ENCODE peak calls at places on chromosomes 7 and 10, in seven cellular contexts. One of them, this sample, is unnamed. For H3K4me1 and H3K36me3, the result is how much of the 10 kb centered on the place peaks cover.

GRCh38 chr10:51079331-51079730 is 5.0 kb downstream of the PRKG1 start:
- DNase-seq in astrocyte: no peak
- DNase-seq in tibial nerve: no peak
- DNase-seq in right atrium auricular region: no peak
- DNase-seq in uterus: no peak
- DNase-seq in tibial artery: no peak
- DNase-seq in ascending aorta: no peak
- DNase-seq in this sample: no peak

GRCh38 chr10:7230956-7231355 is 179.9 kb downstream of the SFMBT2 start:
- DNase-seq in astrocyte: peak
- DNase-seq in tibial nerve: no peak
- DNase-seq in right atrium auricular region: no peak
- DNase-seq in uterus: no peak
- DNase-seq in tibial artery: no peak
- DNase-seq in ascending aorta: no peak
- DNase-seq in this sample: no peak

GRCh38 chr7:70647801-70648491 is 484.0 kb upstream of the GALNT17 start:
- DNase-seq in astrocyte: peak
- DNase-seq in tibial nerve: no peak
- DNase-seq in right atrium auricular region: no peak
- DNase-seq in uterus: no peak
- DNase-seq in tibial artery: no peak
- DNase-seq in ascending aorta: peak
- DNase-seq in this sample: no peak

GRCh38 chr10:21526952-21527633 is 1.6 kb upstream of the SKIDA1 start:
- DNase-seq in astrocyte: no peak
- DNase-seq in tibial nerve: peak
- DNase-seq in right atrium auricular region: peak
- DNase-seq in uterus: peak
- DNase-seq in tibial artery: peak
- DNase-seq in ascending aorta: no peak
- DNase-seq in this sample: peak

GRCh38 chr10:11772575-11773288 is 30.6 kb downstream of the ECHDC3 start:
- DNase-seq in astrocyte: no peak
- DNase-seq in tibial nerve: no peak
- DNase-seq in right atrium auricular region: no peak
- DNase-seq in uterus: no peak
- DNase-seq in tibial artery: no peak
- DNase-seq in ascending aorta: no peak
- DNase-seq in this sample: peak

GRCh38 chr10:102186128-102186527 is 33.9 kb downstream of the NOLC1 start:
- DNase-seq in astrocyte: no peak
- DNase-seq in tibial nerve: no peak
- DNase-seq in right atrium auricular region: no peak
- DNase-seq in uterus: no peak
- DNase-seq in tibial artery: no peak
- DNase-seq in ascending aorta: no peak
- DNase-seq in this sample: no peak

GRCh38 chr7:19470031-19470430 is 238.8 kb downstream of the POLR1F start:
- DNase-seq in astrocyte: no peak
- DNase-seq in tibial nerve: no peak
- DNase-seq in right atrium auricular region: no peak
- DNase-seq in uterus: no peak
- DNase-seq in tibial artery: no peak
- DNase-seq in ascending aorta: no peak
- DNase-seq in this sample: peak

GRCh38 chr7:78165454-78165853 is 366.9 kb downstream of the PHTF2 start:
- DNase-seq in astrocyte: no peak
- DNase-seq in tibial nerve: no peak
- DNase-seq in right atrium auricular region: no peak
- DNase-seq in uterus: no peak
- DNase-seq in tibial artery: no peak
- DNase-seq in ascending aorta: no peak
- DNase-seq in this sample: no peak

GRCh38 chr7:130144632-130145171 is 60.5 kb downstream of the TMEM209 start:
- DNase-seq in astrocyte: peak
- DNase-seq in tibial nerve: no peak
- DNase-seq in right atrium auricular region: no peak
- DNase-seq in uterus: no peak
- DNase-seq in tibial artery: no peak
- DNase-seq in ascending aorta: no peak
- DNase-seq in this sample: no peak

GRCh38 chr10:42952358-42952757 is 124.5 kb upstream of the RET start:
- DNase-seq in astrocyte: no peak
- DNase-seq in tibial nerve: no peak
- DNase-seq in right atrium auricular region: peak
- DNase-seq in uterus: peak
- DNase-seq in tibial artery: peak
- DNase-seq in ascending aorta: no peak
- DNase-seq in this sample: no peak

GRCh38 chr7:106054133-106054532 is 58.0 kb downstream of the SYPL1 start:
- DNase-seq in astrocyte: no peak
- DNase-seq in tibial nerve: no peak
- DNase-seq in right atrium auricular region: no peak
- DNase-seq in uterus: no peak
- DNase-seq in tibial artery: no peak
- DNase-seq in ascending aorta: no peak
- DNase-seq in this sample: no peak

GRCh38 chr10:29648114-29648982 is 13.6 kb upstream of the SVIL start:
- DNase-seq in astrocyte: peak
- DNase-seq in tibial nerve: peak
- DNase-seq in right atrium auricular region: no peak
- DNase-seq in uterus: no peak
- DNase-seq in tibial artery: no peak
- DNase-seq in ascending aorta: no peak
- DNase-seq in this sample: peak

GRCh38 chr10:69869291-69869841 is 67.7 kb downstream of the COL13A1 start:
- DNase-seq in astrocyte: peak
- DNase-seq in tibial nerve: no peak
- DNase-seq in right atrium auricular region: no peak
- DNase-seq in uterus: no peak
- DNase-seq in tibial artery: no peak
- DNase-seq in ascending aorta: no peak
- DNase-seq in this sample: no peak

GRCh38 chr10:24255115-24255895 is 46.4 kb downstream of the KIAA1217 start:
- DNase-seq in astrocyte: peak
- DNase-seq in tibial nerve: no peak
- DNase-seq in right atrium auricular region: no peak
- DNase-seq in uterus: no peak
- DNase-seq in tibial artery: no peak
- DNase-seq in ascending aorta: no peak
- DNase-seq in this sample: peak

GRCh38 chr10:36173364-36173763 is 531.3 kb upstream of the FZD8 start:
- DNase-seq in astrocyte: peak
- DNase-seq in tibial nerve: no peak
- DNase-seq in right atrium auricular region: no peak
- DNase-seq in uterus: no peak
- DNase-seq in tibial artery: no peak
- DNase-seq in ascending aorta: no peak
- DNase-seq in this sample: no peak

GRCh38 chr10:32388258-32389027 is 41.5 kb upstream of the EPC1 start:
- DNase-seq in astrocyte: no peak
- DNase-seq in tibial nerve: no peak
- DNase-seq in right atrium auricular region: no peak
- DNase-seq in uterus: no peak
- DNase-seq in tibial artery: no peak
- DNase-seq in ascending aorta: no peak
- DNase-seq in this sample: no peak

GRCh38 chr10:5614081-5614721 is 52.2 kb downstream of the ASB13 start:
- DNase-seq in astrocyte: peak
- DNase-seq in tibial nerve: no peak
- DNase-seq in right atrium auricular region: no peak
- DNase-seq in uterus: no peak
- DNase-seq in tibial artery: no peak
- DNase-seq in ascending aorta: no peak
- DNase-seq in this sample: peak

GRCh38 chr10:121288864-121289659 is 309.2 kb downstream of the FGFR2 start:
- DNase-seq in astrocyte: no peak
- DNase-seq in tibial nerve: no peak
- DNase-seq in right atrium auricular region: no peak
- DNase-seq in uterus: no peak
- DNase-seq in tibial artery: no peak
- DNase-seq in ascending aorta: no peak
- DNase-seq in this sample: no peak

GRCh38 chr7:29019275-29019820 is 61.2 kb upstream of the TRIL start:
- DNase-seq in astrocyte: no peak
- DNase-seq in tibial nerve: no peak
- DNase-seq in right atrium auricular region: no peak
- DNase-seq in uterus: no peak
- DNase-seq in tibial artery: no peak
- DNase-seq in ascending aorta: no peak
- DNase-seq in this sample: no peak

GRCh38 chr10:110841767-110842267 is 29.9 kb upstream of the PDCD4 start:
- DNase-seq in astrocyte: no peak
- DNase-seq in tibial nerve: no peak
- DNase-seq in right atrium auricular region: no peak
- DNase-seq in uterus: no peak
- DNase-seq in tibial artery: no peak
- DNase-seq in ascending aorta: no peak
- DNase-seq in this sample: no peak
- H3K4me1 ChIP-seq in astrocyte: under half
- H3K4me1 ChIP-seq in tibial nerve: under half
- H3K4me1 ChIP-seq in right atrium auricular region: under half
- H3K4me1 ChIP-seq in uterus: under half
- H3K4me1 ChIP-seq in tibial artery: under half
- H3K4me1 ChIP-seq in ascending aorta: under half
- H3K4me1 ChIP-seq in this sample: under half

GRCh38 chr7:96219382-96220130 is 102.3 kb downstream of the SLC25A13 start:
- DNase-seq in astrocyte: peak
- DNase-seq in tibial nerve: peak
- DNase-seq in right atrium auricular region: no peak
- DNase-seq in uterus: no peak
- DNase-seq in tibial artery: no peak
- DNase-seq in ascending aorta: no peak
- DNase-seq in this sample: no peak

GRCh38 chr7:96221888-96222287 is 100.0 kb downstream of the SLC25A13 start:
- DNase-seq in astrocyte: no peak
- DNase-seq in tibial nerve: no peak
- DNase-seq in right atrium auricular region: no peak
- DNase-seq in uterus: no peak
- DNase-seq in tibial artery: no peak
- DNase-seq in ascending aorta: no peak
- DNase-seq in this sample: no peak

GRCh38 chr7:96216373-96216772 is 105.5 kb downstream of the SLC25A13 start:
- DNase-seq in astrocyte: no peak
- DNase-seq in tibial nerve: no peak
- DNase-seq in right atrium auricular region: no peak
- DNase-seq in uterus: no peak
- DNase-seq in tibial artery: no peak
- DNase-seq in ascending aorta: no peak
- DNase-seq in this sample: no peak

GRCh38 chr7:96217147-96217546 is 104.8 kb downstream of the SLC25A13 start:
- DNase-seq in astrocyte: no peak
- DNase-seq in tibial nerve: no peak
- DNase-seq in right atrium auricular region: no peak
- DNase-seq in uterus: no peak
- DNase-seq in tibial artery: no peak
- DNase-seq in ascending aorta: no peak
- DNase-seq in this sample: no peak

GRCh38 chr7:96218844-96219243 is 103.1 kb downstream of the SLC25A13 start:
- DNase-seq in astrocyte: no peak
- DNase-seq in tibial nerve: no peak
- DNase-seq in right atrium auricular region: no peak
- DNase-seq in uterus: no peak
- DNase-seq in tibial artery: no peak
- DNase-seq in ascending aorta: no peak
- DNase-seq in this sample: no peak
- H3K27ac ChIP-seq in astrocyte: no peak
- H3K27ac ChIP-seq in tibial nerve: peak
- H3K27ac ChIP-seq in right atrium auricular region: no peak
- H3K27ac ChIP-seq in uterus: no peak
- H3K27ac ChIP-seq in tibial artery: no peak
- H3K27ac ChIP-seq in ascending aorta: no peak
- H3K27ac ChIP-seq in this sample: no peak

DNA sequence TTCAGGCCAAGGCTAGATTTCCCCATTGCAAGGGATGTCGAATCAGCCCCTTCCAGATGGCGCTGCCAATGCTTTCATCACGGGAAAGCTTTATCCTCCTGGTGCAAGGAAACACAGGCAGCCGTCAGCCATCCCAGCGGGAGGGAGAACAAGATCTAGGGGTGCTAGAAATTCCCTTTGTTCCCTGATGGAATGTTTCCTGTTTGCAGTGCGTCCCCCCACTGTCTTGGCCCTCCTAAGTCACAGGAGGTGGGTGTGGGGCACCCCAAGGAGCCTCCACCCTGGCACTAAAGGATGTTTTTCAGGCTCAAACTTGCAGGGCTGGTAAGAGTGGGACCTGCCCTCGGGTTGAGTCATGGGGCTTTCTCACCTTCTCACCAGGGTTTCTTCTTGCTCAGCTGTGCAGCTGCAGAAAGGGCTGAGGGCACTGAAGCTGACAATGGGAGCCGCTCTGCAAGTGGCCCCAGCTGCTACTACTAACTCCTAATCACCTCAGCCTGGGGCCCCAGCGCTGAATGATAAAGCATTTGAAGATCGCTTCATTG is 103.6 kb downstream of the PRPF18 start:
- DNase-seq in astrocyte: no peak
- DNase-seq in tibial nerve: no peak
- DNase-seq in right atrium auricular region: no peak
- DNase-seq in uterus: no peak
- DNase-seq in tibial artery: peak
- DNase-seq in ascending aorta: no peak
- DNase-seq in this sample: no peak
- H3K36me3 ChIP-seq in astrocyte: under half
- H3K36me3 ChIP-seq in tibial nerve: half or more
- H3K36me3 ChIP-seq in right atrium auricular region: under half
- H3K36me3 ChIP-seq in uterus: under half
- H3K36me3 ChIP-seq in tibial artery: under half
- H3K36me3 ChIP-seq in ascending aorta: under half
- H3K36me3 ChIP-seq in this sample: under half

GRCh38 chr10:110081914-110082313 is 74.1 kb downstream of the ADD3 start:
- DNase-seq in astrocyte: peak
- DNase-seq in tibial nerve: peak
- DNase-seq in right atrium auricular region: no peak
- DNase-seq in uterus: no peak
- DNase-seq in tibial artery: no peak
- DNase-seq in ascending aorta: no peak
- DNase-seq in this sample: no peak
- H3K4me1 ChIP-seq in astrocyte: under half
- H3K4me1 ChIP-seq in tibial nerve: under half
- H3K4me1 ChIP-seq in right atrium auricular region: under half
- H3K4me1 ChIP-seq in uterus: under half
- H3K4me1 ChIP-seq in tibial artery: under half
- H3K4me1 ChIP-seq in ascending aorta: under half
- H3K4me1 ChIP-seq in this sample: under half

GRCh38 chr7:92631067-92631829 is 41.1 kb upstream of the FAM133B start:
- DNase-seq in astrocyte: no peak
- DNase-seq in tibial nerve: no peak
- DNase-seq in right atrium auricular region: no peak
- DNase-seq in uterus: no peak
- DNase-seq in tibial artery: no peak
- DNase-seq in ascending aorta: no peak
- DNase-seq in this sample: peak
- H3K27ac ChIP-seq in astrocyte: peak
- H3K27ac ChIP-seq in tibial nerve: no peak
- H3K27ac ChIP-seq in right atrium auricular region: no peak
- H3K27ac ChIP-seq in uterus: no peak
- H3K27ac ChIP-seq in tibial artery: no peak
- H3K27ac ChIP-seq in ascending aorta: peak
- H3K27ac ChIP-seq in this sample: peak